ENCODE peak calls at places on chromosome 1, in five cellular contexts. O is heart right ventricle, B is GM12865, Q is dorsolateral prefrontal cortex, G is astrocyte of the spinal cord. F is an unnamed sample.

GRCh38 chr1:107138166-107138565 is 2.7 kb upstream of the NTNG1 start:
- DNase-seq in O (no peak), Q (no peak), B (no peak), G (no peak), F (no peak)

GRCh38 chr1:85459274-85459673 is 5.7 kb downstream of the DDAH1 start:
- DNase-seq in G (no peak), B (no peak), Q (no peak), O (no peak), F (no peak)

GRCh38 chr1:209900734-209901133 is 37.3 kb upstream of the SYT14 start:
- DNase-seq in O (no peak), Q (no peak), G (peak), B (no peak), F (no peak)

GRCh38 chr1:109773203-109773899 is 9.6 kb upstream of the EPS8L3 start:
- DNase-seq in Q (peak), O (peak), G (peak), B (peak), F (peak)

GRCh38 chr1:36137226-36137625 is 12.1 kb downstream of the TRAPPC3 start:
- DNase-seq in Q (no peak), O (no peak), G (no peak), B (no peak), F (no peak)

GRCh38 chr1:221998186-221998612 is 256.3 kb upstream of the DUSP10 start:
- DNase-seq in G (peak), O (no peak), Q (no peak), B (no peak), F (no peak)

GRCh38 chr1:227891223-227891954 is 56.3 kb downstream of the WNT9A start:
- DNase-seq in B (no peak), G (no peak), Q (peak), O (peak), F (no peak)

GRCh38 chr1:173383341-173383740 is 93.8 kb upstream of the PRDX6 start:
- DNase-seq in B (no peak), Q (no peak), G (peak), O (no peak), F (no peak)

GRCh38 chr1:187839873-187840272 is 1011.1 kb downstream of the PLA2G4A start:
- DNase-seq in G (no peak), O (no peak), Q (no peak), B (no peak), F (no peak)

GRCh38 chr1:10672376-10673050 is 123.9 kb downstream of the CASZ1 start:
- DNase-seq in G (no peak), Q (no peak), B (no peak), O (no peak), F (no peak)

GRCh38 chr1:65041014-65041413 is 74.7 kb upstream of the JAK1 start:
- DNase-seq in B (no peak), Q (no peak), O (peak), G (no peak), F (no peak)

GRCh38 chr1:200620273-200621131 is at the start of gene KIF14:
- DNase-seq in G (peak), O (peak), Q (peak), B (peak), F (peak)

GRCh38 chr1:10104844-10105243 is 72.1 kb downstream of the UBE4B start:
- DNase-seq in O (no peak), G (no peak), B (no peak), Q (no peak), F (no peak)

GRCh38 chr1:35505911-35506798 is 51.0 kb downstream of the KIAA0319L start:
- DNase-seq in O (peak), B (peak), G (peak), Q (no peak), F (peak)

GRCh38 chr1:33792651-33793050 is 71.2 kb upstream of the HMGB4 start:
- DNase-seq in Q (no peak), G (no peak), B (no peak), O (no peak), F (no peak)

GRCh38 chr1:10939654-10940450 is 72.6 kb upstream of the TARDBP start:
- DNase-seq in B (peak), O (no peak), Q (no peak), G (peak), F (peak)

GRCh38 chr1:25748531-25749205 is 51.3 kb upstream of the SELENON start:
- DNase-seq in B (no peak), O (no peak), Q (no peak), G (no peak), F (no peak)

GRCh38 chr1:170063109-170063826 is 11.2 kb downstream of the KIFAP3 start:
- DNase-seq in O (no peak), G (no peak), B (no peak), Q (no peak), F (no peak)

GRCh38 chr1:147683163-147683763 is 12.9 kb upstream of the ACP6 start:
- DNase-seq in G (no peak), Q (no peak), B (no peak), O (no peak), F (no peak)

GRCh38 chr1:178397678-178398077 is 99.1 kb downstream of the CLEC20A start:
- DNase-seq in B (no peak), Q (no peak), G (peak), O (no peak), F (no peak)

GRCh38 chr1:35851175-35851869 is 31.7 kb upstream of the AGO1 start:
- DNase-seq in O (no peak), Q (no peak), B (no peak), G (peak), F (no peak)

GRCh38 chr1:66693856-66694255 is 58.4 kb upstream of the DYNLT5 start:
- DNase-seq in B (no peak), G (no peak), O (no peak), Q (no peak), F (no peak)

GRCh38 chr1:57468661-57469523 is 45.0 kb upstream of the DAB1 start:
- DNase-seq in Q (no peak), G (peak), B (no peak), O (no peak), F (no peak)

GRCh38 chr1:3488432-3488831 is 34.0 kb downstream of the ARHGEF16 start:
- DNase-seq in G (no peak), O (no peak), Q (no peak), B (no peak), F (no peak)

GRCh38 chr1:109828756-109829505 is 65.2 kb upstream of the EPS8L3 start:
- DNase-seq in G (no peak), Q (no peak), O (no peak), B (no peak), F (no peak)

GRCh38 chr1:172359531-172359991 is 60.9 kb upstream of the C1orf105 start:
- DNase-seq in B (no peak), O (no peak), G (peak), Q (no peak), F (no peak)

GRCh38 chr1:174433451-174433850 is 14.3 kb upstream of the GPR52 start:
- DNase-seq in B (no peak), O (no peak), Q (no peak), G (peak), F (no peak)

GRCh38 chr1:151312439-151313225 is 14.6 kb downstream of the PI4KB start:
- DNase-seq in B (no peak), Q (no peak), G (peak), O (no peak), F (no peak)

GRCh38 chr1:53541761-53542550 is 82.8 kb downstream of the DMRTB1 start:
- DNase-seq in G (peak), Q (no peak), B (peak), O (no peak), F (no peak)

GRCh38 chr1:28640766-28641165 is 2.1 kb downstream of the TAF12 start:
- DNase-seq in O (no peak), B (peak), G (peak), Q (no peak), F (no peak)

GRCh38 chr1:159920202-159920601 is 5.1 kb downstream of the TAGLN2 start:
- DNase-seq in Q (no peak), G (no peak), B (no peak), O (no peak), F (no peak)

GRCh38 chr1:97160796-97161195 is 439.2 kb downstream of the PTBP2 start:
- DNase-seq in B (no peak), O (no peak), G (no peak), Q (no peak), F (no peak)
- TF ChIP-seq CTCF in B (no peak), O (no peak), G (no peak), Q (no peak), F (no peak)

GRCh38 chr1:206940588-206940936 is 5.7 kb downstream of the PIGR start:
- DNase-seq in Q (no peak), O (no peak), B (no peak), G (no peak), F (no peak)
- TF ChIP-seq CTCF in Q (no peak), O (no peak), B (no peak), G (no peak), F (no peak)

GRCh38 chr1:153567621-153568366 is 2.1 kb upstream of the S100A2 start:
- DNase-seq in Q (no peak), O (no peak), B (no peak), G (peak), F (peak)
- TF ChIP-seq CTCF in Q (no peak), O (no peak), B (no peak), G (no peak), F (no peak)

DNA sequence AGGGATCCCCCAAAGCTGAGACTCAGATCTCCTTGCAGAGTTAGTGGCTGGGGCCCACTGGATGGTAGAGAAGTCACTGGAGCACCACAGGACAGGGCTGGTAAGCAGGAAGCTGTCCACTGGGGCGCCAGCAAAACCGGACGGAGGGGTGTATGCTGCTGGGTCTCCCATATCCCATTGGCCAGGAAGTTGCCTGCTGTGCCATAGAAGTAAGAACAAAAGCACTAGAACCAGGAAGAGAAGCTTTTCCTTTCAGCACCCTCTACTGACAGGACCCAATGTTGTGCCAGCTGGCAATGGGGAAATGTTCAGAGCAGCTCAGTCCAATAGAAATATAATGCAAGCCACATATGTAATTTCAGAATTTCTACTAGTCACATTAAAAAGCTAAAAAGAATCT is 146.6 kb downstream of the SPATA46 start:
- DNase-seq in B (no peak), G (peak), Q (no peak), O (peak), F (no peak)
- TF ChIP-seq CTCF in B (no peak), G (peak), Q (peak), O (peak), F (no peak)

F was measured in GM10248.